ENCODE peak calls at places on chromosomes 7 and 10, in ten cellular contexts. D, R, L, Y, S, J, Q, E, B and V are unnamed samples.

GRCh38 chr10:132675031-132675740 is 110.8 kb downstream of the NKX6-2 start:
- DNase-seq in D (peak), R (peak), L (no peak), Y (no peak), S (no peak), J (no peak), Q (no peak), E (no peak), B (no peak), V (no peak)

GRCh38 chr7:121913947-121914346 is 41.0 kb downstream of the PTPRZ1 start:
- DNase-seq in D (no peak), R (no peak), L (no peak), Y (no peak), S (no peak), J (no peak), Q (no peak), E (no peak), B (no peak), V (peak)

GRCh38 chr7:1696671-1697498 is 26.8 kb downstream of the ELFN1 start:
- DNase-seq in D (peak), R (peak), L (no peak), Y (no peak), S (peak), J (no peak), Q (no peak), E (peak), B (no peak), V (no peak)

GRCh38 chr7:157587051-157587450 is 250.2 kb downstream of the DNAJB6 start:
- DNase-seq in D (no peak), R (no peak), L (no peak), Y (no peak), S (no peak), J (no peak), Q (no peak), E (no peak), B (no peak), V (no peak)

GRCh38 chr7:114182837-114183236 is 231.8 kb upstream of the FOXP2 start:
- DNase-seq in D (no peak), R (no peak), L (peak), Y (no peak), S (no peak), J (no peak), Q (no peak), E (no peak), B (peak), V (no peak)

GRCh38 chr7:44811093-44811492 is 14.6 kb downstream of the PPIA start:
- DNase-seq in D (no peak), R (no peak), L (no peak), Y (no peak), S (no peak), J (no peak), Q (no peak), E (no peak), B (peak), V (no peak)

GRCh38 chr10:72612203-72612826 is 13.6 kb downstream of the MICU1 start:
- DNase-seq in D (no peak), R (no peak), L (peak), Y (no peak), S (no peak), J (no peak), Q (no peak), E (no peak), B (peak), V (no peak)

GRCh38 chr10:122911889-122912484 is 1.6 kb downstream of the FAM24A start:
- DNase-seq in D (no peak), R (no peak), L (peak), Y (peak), S (peak), J (no peak), Q (no peak), E (peak), B (peak), V (peak)

GRCh38 chr7:106807474-106807873 is 57.6 kb upstream of the PIK3CG start:
- DNase-seq in D (no peak), R (no peak), L (no peak), Y (no peak), S (no peak), J (no peak), Q (no peak), E (no peak), B (no peak), V (no peak)

GRCh38 chr10:18793951-18794350 is 134.7 kb downstream of the ARL5B start:
- DNase-seq in D (no peak), R (no peak), L (peak), Y (no peak), S (no peak), J (no peak), Q (no peak), E (no peak), B (peak), V (no peak)

GRCh38 chr10:25059990-25060389 is 43.6 kb downstream of the THNSL1 start:
- DNase-seq in D (peak), R (no peak), L (peak), Y (peak), S (no peak), J (peak), Q (peak), E (no peak), B (peak), V (no peak)

GRCh38 chr10:80461208-80462183 is 7.4 kb downstream of the TSPAN14 start:
- DNase-seq in D (no peak), R (no peak), L (peak), Y (no peak), S (no peak), J (no peak), Q (no peak), E (no peak), B (peak), V (no peak)

GRCh38 chr7:5450549-5451327 is 27.1 kb upstream of the TNRC18 start:
- DNase-seq in D (no peak), R (peak), L (peak), Y (peak), S (peak), J (no peak), Q (peak), E (peak), B (peak), V (peak)

GRCh38 chr7:41103331-41103730 is 599.6 kb downstream of the INHBA start:
- DNase-seq in D (no peak), R (no peak), L (no peak), Y (no peak), S (peak), J (no peak), Q (no peak), E (no peak), B (peak), V (peak)

GRCh38 chr10:94630017-94630688 is 53.4 kb upstream of the CYP2C18 start:
- DNase-seq in D (no peak), R (no peak), L (peak), Y (no peak), S (peak), J (no peak), Q (no peak), E (no peak), B (peak), V (peak)

GRCh38 chr10:100745882-100746412 is 565 bp downstream of the PAX2 start:
- DNase-seq in D (no peak), R (no peak), L (no peak), Y (no peak), S (no peak), J (no peak), Q (no peak), E (no peak), B (no peak), V (no peak)

GRCh38 chr10:7667262-7668141 is 736 bp upstream of the ITIH5 start:
- DNase-seq in D (peak), R (no peak), L (no peak), Y (peak), S (peak), J (peak), Q (peak), E (peak), B (no peak), V (no peak)

GRCh38 chr7:40647719-40648118 is 512.9 kb downstream of the SUGCT start:
- DNase-seq in D (no peak), R (no peak), L (no peak), Y (no peak), S (no peak), J (no peak), Q (no peak), E (no peak), B (no peak), V (no peak)

GRCh38 chr10:43390791-43391190 is 18.2 kb downstream of the HNRNPF start:
- DNase-seq in D (no peak), R (peak), L (peak), Y (no peak), S (no peak), J (peak), Q (no peak), E (no peak), B (peak), V (no peak)

GRCh38 chr10:26334932-26335573 is 103.1 kb upstream of the APBB1IP start:
- DNase-seq in D (no peak), R (no peak), L (peak), Y (peak), S (peak), J (no peak), Q (no peak), E (peak), B (peak), V (peak)

GRCh38 chr10:8245131-8246117 is 190.9 kb downstream of the GATA3 start:
- DNase-seq in D (no peak), R (no peak), L (peak), Y (no peak), S (peak), J (no peak), Q (no peak), E (no peak), B (no peak), V (peak)

GRCh38 chr7:150826061-150826849 is 25.7 kb downstream of the TMEM176A start:
- DNase-seq in D (no peak), R (no peak), L (no peak), Y (no peak), S (no peak), J (no peak), Q (no peak), E (no peak), B (no peak), V (no peak)

GRCh38 chr10:26777686-26778085 is 80.2 kb downstream of the PDSS1 start:
- DNase-seq in D (no peak), R (no peak), L (no peak), Y (no peak), S (no peak), J (no peak), Q (no peak), E (no peak), B (no peak), V (no peak)

GRCh38 chr7:33862946-33863814 is 42.2 kb upstream of the BMPER start:
- DNase-seq in D (peak), R (peak), L (peak), Y (no peak), S (no peak), J (no peak), Q (no peak), E (no peak), B (no peak), V (no peak)

GRCh38 chr7:953547-954327 is 743 bp downstream of the ADAP1 start:
- DNase-seq in D (peak), R (peak), L (peak), Y (no peak), S (no peak), J (peak), Q (peak), E (no peak), B (no peak), V (peak)

GRCh38 chr10:92327445-92328433 is 36.8 kb downstream of the MARCHF5 start:
- DNase-seq in D (no peak), R (no peak), L (peak), Y (no peak), S (no peak), J (no peak), Q (no peak), E (no peak), B (no peak), V (no peak)

GRCh38 chr7:1882451-1882850 is 212.4 kb downstream of the ELFN1 start:
- DNase-seq in D (no peak), R (no peak), L (no peak), Y (no peak), S (no peak), J (no peak), Q (no peak), E (no peak), B (no peak), V (no peak)

GRCh38 chr7:44398953-44399574 is 73.7 kb upstream of the CAMK2B start:
- DNase-seq in D (no peak), R (no peak), L (peak), Y (no peak), S (no peak), J (no peak), Q (no peak), E (no peak), B (peak), V (no peak)

GRCh38 chr7:36423633-36424032 is 34.0 kb downstream of the ANLN start:
- DNase-seq in D (no peak), R (no peak), L (no peak), Y (no peak), S (no peak), J (no peak), Q (no peak), E (no peak), B (no peak), V (no peak)

GRCh38 chr7:26958834-26959233 is 94.4 kb upstream of the SKAP2 start:
- DNase-seq in D (no peak), R (no peak), L (peak), Y (no peak), S (no peak), J (no peak), Q (no peak), E (no peak), B (peak), V (no peak)

GRCh38 chr7:139727151-139727705 is 50.6 kb downstream of the HIPK2 start:
- DNase-seq in D (peak), R (peak), L (peak), Y (no peak), S (no peak), J (no peak), Q (no peak), E (no peak), B (peak), V (no peak)

GRCh38 chr7:50588937-50589336 is 23.7 kb upstream of the DDC start:
- DNase-seq in D (no peak), R (no peak), L (no peak), Y (no peak), S (no peak), J (no peak), Q (no peak), E (no peak), B (peak), V (no peak)

DNA sequence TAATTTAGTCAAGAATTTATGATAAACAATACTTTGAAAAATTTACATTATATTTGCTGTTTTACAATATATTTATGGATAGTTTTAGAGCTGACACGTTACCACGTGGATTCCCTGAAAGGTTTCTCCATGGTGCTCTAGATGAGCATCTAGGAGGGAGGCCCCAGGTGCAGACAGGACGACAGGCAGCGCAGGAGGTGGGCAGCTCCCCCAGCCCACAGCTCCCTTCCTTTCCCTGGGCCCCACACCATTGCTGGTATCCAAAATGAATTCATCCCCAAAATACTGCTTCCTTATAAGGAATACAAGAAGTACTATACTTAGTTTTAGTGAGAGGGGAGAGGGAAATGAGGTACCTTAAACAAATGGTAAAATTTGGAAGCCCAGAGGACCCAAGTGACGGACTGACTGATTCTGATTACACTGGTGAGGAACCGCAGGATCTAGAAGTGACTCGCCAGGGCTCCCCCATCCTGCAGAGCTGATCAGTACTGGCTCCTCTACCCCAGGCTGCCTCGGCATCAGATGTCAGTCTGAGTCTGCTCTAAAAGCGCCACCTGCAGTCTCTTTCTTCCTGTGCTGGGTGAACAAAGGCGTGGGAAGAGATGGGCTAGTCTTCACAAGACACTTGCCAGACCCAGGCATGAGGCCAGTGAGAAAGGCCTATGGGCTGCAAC is 89.2 kb downstream of the DLG5 start:
- DNase-seq in D (no peak), R (peak), L (no peak), Y (no peak), S (peak), J (no peak), Q (no peak), E (peak), B (peak), V (peak)
- TF ChIP-seq CTCF in D (no peak), R (no peak), L (no peak), Y (no peak), S (peak), J (no peak), Q (no peak), E (no peak), B (peak), V (peak)

GRCh38 chr10:33293081-33293480 is 41.4 kb downstream of the NRP1 start:
- DNase-seq in D (no peak), R (no peak), L (no peak), Y (no peak), S (no peak), J (no peak), Q (no peak), E (no peak), B (no peak), V (no peak)

GRCh38 chr10:33289776-33290175 is 44.7 kb downstream of the NRP1 start:
- DNase-seq in D (no peak), R (no peak), L (no peak), Y (no peak), S (no peak), J (no peak), Q (no peak), E (no peak), B (no peak), V (no peak)

GRCh38 chr10:33291053-33291592 is 43.3 kb downstream of the NRP1 start:
- DNase-seq in D (no peak), R (no peak), L (peak), Y (no peak), S (no peak), J (no peak), Q (no peak), E (no peak), B (peak), V (no peak)

GRCh38 chr10:33288127-33288526 is 46.3 kb downstream of the NRP1 start:
- DNase-seq in D (no peak), R (no peak), L (no peak), Y (no peak), S (no peak), J (no peak), Q (no peak), E (no peak), B (no peak), V (no peak)

DNA sequence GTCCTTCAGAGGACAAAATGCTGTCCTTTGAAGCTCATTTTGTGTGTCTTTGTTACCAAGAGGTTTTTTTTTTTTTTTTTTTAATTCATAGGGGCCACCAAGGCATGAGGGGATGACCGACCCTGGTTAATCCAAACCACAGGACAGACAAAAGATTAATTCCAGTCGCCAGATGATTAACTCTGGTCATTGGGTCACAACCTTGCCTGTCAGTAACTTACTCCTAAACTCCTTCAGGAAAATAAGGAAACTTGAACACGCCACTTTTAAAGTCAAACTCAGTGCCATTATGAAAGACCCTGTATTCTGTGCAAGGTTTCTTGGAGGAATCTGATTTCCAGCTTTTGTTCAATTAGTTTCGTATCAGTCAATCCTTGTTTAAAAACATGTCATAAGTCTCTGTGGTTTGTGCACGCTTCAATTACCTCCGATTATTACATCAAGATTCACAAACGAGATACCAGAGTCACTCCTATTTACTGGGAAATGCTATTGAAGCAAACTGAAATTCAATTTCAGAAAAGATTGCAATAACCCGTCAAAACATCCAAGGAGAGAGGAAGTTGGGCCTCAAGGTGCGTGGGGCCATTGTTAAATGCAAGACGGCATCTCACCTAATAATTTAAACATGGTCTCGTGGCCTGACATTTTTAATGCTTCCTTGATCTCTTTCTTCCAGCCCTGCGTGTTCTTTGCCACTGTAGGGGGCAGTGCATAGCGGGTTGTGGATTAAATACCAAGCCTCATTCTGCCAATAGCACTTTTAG is 44.0 kb downstream of the NRP1 start:
- DNase-seq in D (no peak), R (no peak), L (no peak), Y (no peak), S (no peak), J (no peak), Q (no peak), E (no peak), B (no peak), V (no peak)
- TF ChIP-seq CTCF in D (no peak), R (no peak), L (no peak), Y (no peak), S (no peak), J (no peak), Q (no peak), E (no peak), B (peak), V (no peak)

GRCh38 chr10:421170-421569 is 268.3 kb downstream of the DIP2C start:
- DNase-seq in D (no peak), R (no peak), L (no peak), Y (no peak), S (no peak), J (no peak), Q (no peak), E (no peak), B (peak), V (no peak)
- TF ChIP-seq CTCF in D (no peak), R (no peak), L (no peak), Y (no peak), S (no peak), J (no peak), Q (no peak), E (no peak), B (peak), V (no peak)

GRCh38 chr10:10497245-10497644 is 520.4 kb upstream of the CELF2 start:
- DNase-seq in D (no peak), R (no peak), L (no peak), Y (no peak), S (no peak), J (no peak), Q (no peak), E (no peak), B (no peak), V (no peak)
- TF ChIP-seq CTCF in D (no peak), R (no peak), L (no peak), Y (peak), S (no peak), J (no peak), Q (no peak), E (peak), B (no peak), V (no peak)

GRCh38 chr10:121753726-121754476 is 155.7 kb upstream of the FGFR2 start:
- DNase-seq in D (no peak), R (no peak), L (peak), Y (no peak), S (peak), J (no peak), Q (no peak), E (no peak), B (peak), V (peak)
- TF ChIP-seq CTCF in D (no peak), R (no peak), L (peak), Y (peak), S (no peak), J (no peak), Q (no peak), E (peak), B (peak), V (peak)

DNA sequence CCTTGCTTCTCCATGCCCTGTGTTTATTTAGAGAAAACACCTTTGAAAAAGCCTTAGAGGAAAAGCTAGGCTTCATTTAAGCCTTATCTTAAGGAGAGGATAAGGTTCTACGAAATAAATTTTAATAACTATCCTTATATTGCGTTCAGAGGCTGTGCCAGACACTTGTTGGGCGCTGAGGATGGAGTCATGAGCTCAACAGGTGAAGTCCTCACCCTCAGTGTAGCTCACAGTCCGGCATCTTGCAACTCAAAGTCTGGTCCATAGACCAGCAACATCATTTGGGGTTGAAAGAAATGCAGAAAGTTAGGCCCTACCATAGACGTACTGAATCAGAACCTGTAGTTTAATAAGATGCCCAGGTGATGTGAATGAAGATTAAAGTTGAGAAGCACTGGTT is 3.8 kb upstream of the STMP1 start:
- DNase-seq in D (no peak), R (no peak), L (no peak), Y (no peak), S (no peak), J (no peak), Q (no peak), E (no peak), B (no peak), V (no peak)
- TF ChIP-seq CTCF in D (no peak), R (no peak), L (no peak), Y (no peak), S (no peak), J (no peak), Q (no peak), E (no peak), B (no peak), V (no peak)